ENCODE peak calls at places on chromosomes 11 and 22, in four cellular contexts. S is AG09319, A is foreskin keratinocyte, B is heart left ventricle. W is an unnamed sample.

GRCh38 chr22:43011079-43011478 is 3.9 kb downstream of the PACSIN2 start:
- DNase-seq in B (no peak), A (peak; percentile 30), S (no peak), W (no peak)

GRCh38 chr22:27531782-27532530 is 269.6 kb downstream of the MN1 start:
- DNase-seq in S (peak; percentile 7), A (peak; percentile 61), B (no peak), W (peak; percentile 21)

GRCh38 chr11:34929794-34930763 is 13.7 kb downstream of the PDHX start:
- DNase-seq in B (no peak), S (no peak), A (no peak), W (no peak)

GRCh38 chr11:74397531-74398243 is 546 bp downstream of the PGM2L1 start:
- DNase-seq in A (peak; percentile 73), B (peak; percentile 19), S (no peak), W (peak; percentile 75)

GRCh38 chr11:69704508-69705245 is 855 bp upstream of the FGF19 start:
- DNase-seq in A (no peak), S (no peak), B (no peak), W (no peak)

GRCh38 chr22:39237276-39238123 is 7.3 kb downstream of the PDGFB start:
- DNase-seq in S (no peak), B (peak; percentile 51), A (no peak), W (no peak)

GRCh38 chr11:2837096-2837601 is 48.4 kb downstream of the CDKN1C start:
- DNase-seq in B (peak; percentile 82), A (no peak), S (peak; percentile 15), W (no peak)

GRCh38 chr22:37496651-37497599 is 10.7 kb upstream of the MFNG start:
- DNase-seq in B (no peak), S (peak; percentile 57), A (peak; percentile 95), W (peak; percentile 89)

GRCh38 chr22:48222742-48223487 is 1460.5 kb downstream of the TBC1D22A start:
- DNase-seq in A (no peak), B (no peak), S (no peak), W (no peak)

GRCh38 chr11:90747057-90747456 is 524.2 kb upstream of the CHORDC1 start:
- DNase-seq in S (no peak), B (no peak), A (peak; percentile 88), W (peak; percentile 91)

GRCh38 chr11:63870351-63871197 is 31.7 kb downstream of the MARK2 start:
- DNase-seq in S (no peak), B (no peak), A (no peak), W (no peak)

GRCh38 chr11:126284829-126285228 is 1.9 kb downstream of the TIRAP start:
- DNase-seq in S (peak; percentile 72), A (peak; percentile 92), B (no peak), W (peak; percentile 93)

GRCh38 chr11:69771466-69771865 is 3.7 kb downstream of the FGF4 start:
- DNase-seq in B (no peak), S (no peak), A (no peak), W (no peak)

GRCh38 chr11:115146425-115146824 is 357.8 kb downstream of the CADM1 start:
- DNase-seq in A (no peak), B (no peak), S (no peak), W (no peak)

GRCh38 chr11:109015283-109015682 is 350.4 kb downstream of the DDX10 start:
- DNase-seq in B (no peak), S (no peak), A (peak; percentile 69), W (peak; percentile 39)

GRCh38 chr11:67278939-67279588 is 10.0 kb upstream of the ANKRD13D start:
- DNase-seq in S (no peak), A (no peak), B (no peak), W (no peak)

GRCh38 chr11:131910491-131911387 is 540.3 kb downstream of the NTM start:
- DNase-seq in A (peak; percentile 65), S (no peak), B (no peak), W (peak; percentile 60)

GRCh38 chr11:130087294-130087926 is 17.7 kb downstream of the APLP2 start:
- DNase-seq in B (no peak), A (no peak), S (no peak), W (no peak)

GRCh38 chr11:90218606-90219005 is 4.2 kb downstream of the CHORDC1 start:
- DNase-seq in S (no peak), A (no peak), B (peak; percentile 17), W (no peak)

GRCh38 chr11:121473064-121473777 is 20.5 kb upstream of the SORL1-AS1 start:
- DNase-seq in A (peak; percentile 33), B (no peak), S (no peak), W (peak; percentile 45)

GRCh38 chr22:46171940-46172339 is 21.6 kb downstream of the PPARA start:
- DNase-seq in B (no peak), A (peak; percentile 81), S (peak; percentile 75), W (peak; percentile 92)

GRCh38 chr11:124977006-124977405 is 23.0 kb downstream of the CCDC15 start:
- DNase-seq in S (no peak), B (no peak), A (no peak), W (no peak)

GRCh38 chr11:7279676-7280075 is 28.0 kb downstream of the SYT9 start:
- DNase-seq in A (no peak), B (no peak), S (no peak), W (no peak)

GRCh38 chr11:117759305-117759704 is 37.7 kb downstream of the DSCAML1 start:
- DNase-seq in A (no peak), B (no peak), S (no peak), W (no peak)

GRCh38 chr11:111312076-111312475 is 13.7 kb downstream of the POU2AF3 start:
- DNase-seq in B (no peak), A (no peak), S (no peak), W (no peak)

GRCh38 chr11:67372993-67373915 is at the start of gene CLCF1:
- DNase-seq in S (peak; percentile 74), A (peak; percentile 47), B (peak; percentile 76), W (peak; percentile 79)

GRCh38 chr11:46295312-46295995 is 18.0 kb downstream of the CREB3L1 start:
- DNase-seq in A (peak; percentile 49), S (no peak), B (peak; percentile 87), W (peak; percentile 64)

GRCh38 chr11:128451651-128452470 is 135.5 kb downstream of the ETS1 start:
- DNase-seq in S (no peak), B (peak; percentile 74), A (no peak), W (peak; percentile 44)

GRCh38 chr22:19350476-19350859 is 58.9 kb upstream of the CLTCL1 start:
- DNase-seq in B (no peak), A (no peak), S (no peak), W (no peak)

GRCh38 chr11:117313828-117314768 is 2.0 kb downstream of the BACE1 start:
- DNase-seq in B (no peak), S (no peak), A (no peak), W (no peak)

GRCh38 chr11:95835351-95835750 is 45.1 kb downstream of the CEP57 start:
- DNase-seq in S (no peak), A (no peak), B (no peak), W (no peak)

GRCh38 chr11:65576867-65577755 is 1.3 kb downstream of the EHBP1L1 start:
- DNase-seq in B (peak; percentile 77), A (peak; percentile 59), S (no peak), W (peak; percentile 86)

GRCh38 chr22:42500164-42500835 is 19.3 kb downstream of the RRP7A start:
- DNase-seq in A (peak; percentile 42), S (peak; percentile 27), B (peak; percentile 80), W (peak; percentile 71)

GRCh38 chr22:49372111-49372529 is 455.6 kb downstream of the BRD1 start:
- DNase-seq in A (no peak), B (no peak), S (no peak), W (no peak)

W was measured in mammary epithelial cell.